ENCODE peak calls at places on chromosomes 11 and 22, in eight cellular contexts. T, J, V, I, P, U, Y and C are unnamed samples.

GRCh38 chr22:29112680-29113079 is 39.8 kb downstream of the KREMEN1 start:
- DNase-seq in Y (no peak), J (no peak), U (no peak), V (no peak), I (peak), T (no peak), P (no peak), C (no peak)

GRCh38 chr22:38733329-38734202 is 22.2 kb downstream of the SUN2 start:
- DNase-seq in Y (peak), J (peak), P (peak), T (peak), U (peak), V (peak), I (peak), C (peak)

GRCh38 chr11:112844530-112844929 is 116.7 kb upstream of the NCAM1 start:
- DNase-seq in I (no peak), V (no peak), J (no peak), U (no peak), Y (no peak), P (no peak), T (no peak), C (peak)

GRCh38 chr11:128297111-128297651 is 290.2 kb downstream of the ETS1 start:
- DNase-seq in T (no peak), U (peak), V (no peak), Y (no peak), P (no peak), J (no peak), I (peak), C (no peak)

GRCh38 chr22:48488611-48489456 is 1338.8 kb downstream of the BRD1 start:
- DNase-seq in Y (no peak), T (peak), P (no peak), U (no peak), V (no peak), I (no peak), J (no peak), C (no peak)

GRCh38 chr11:72343159-72343756 is 91.1 kb downstream of the CLPB start:
- DNase-seq in Y (no peak), J (no peak), I (no peak), U (no peak), P (no peak), V (no peak), T (no peak), C (no peak)

GRCh38 chr22:20852076-20852475 is 6.5 kb downstream of the PI4KA start:
- DNase-seq in U (no peak), Y (no peak), I (no peak), T (no peak), J (no peak), P (no peak), V (no peak), C (no peak)

GRCh38 chr11:100546714-100547113 is 140.4 kb upstream of the ARHGAP42 start:
- DNase-seq in J (no peak), Y (peak), V (no peak), U (no peak), P (no peak), I (peak), T (peak), C (no peak)

GRCh38 chr11:17743808-17744119 is 9.2 kb downstream of the KCNC1 start:
- DNase-seq in I (peak), T (no peak), J (no peak), U (no peak), P (no peak), V (no peak), Y (peak), C (no peak)

GRCh38 chr11:45921561-45922424 is 663 bp upstream of the LARGE2 start:
- DNase-seq in P (no peak), V (peak), I (no peak), U (peak), T (peak), Y (no peak), J (no peak), C (peak)

GRCh38 chr11:100777736-100778135 is 90.6 kb downstream of the ARHGAP42 start:
- DNase-seq in T (no peak), V (no peak), Y (no peak), P (no peak), I (no peak), U (no peak), J (no peak), C (no peak)

GRCh38 chr11:75996523-75997272 is 181.7 kb downstream of the UVRAG start:
- DNase-seq in U (no peak), T (no peak), J (no peak), P (no peak), V (no peak), Y (no peak), I (no peak), C (no peak)

GRCh38 chr11:61632096-61632495 is 48.1 kb upstream of the DAGLA start:
- DNase-seq in Y (no peak), T (no peak), V (no peak), I (no peak), U (no peak), P (no peak), J (no peak), C (no peak)

GRCh38 chr11:104329043-104329442 is 165.1 kb upstream of the PDGFD start:
- DNase-seq in U (no peak), P (no peak), Y (no peak), V (no peak), I (no peak), T (no peak), J (no peak), C (no peak)

GRCh38 chr11:34792814-34793241 is 123.4 kb downstream of the APIP start:
- DNase-seq in T (no peak), I (no peak), V (no peak), U (peak), P (no peak), J (no peak), Y (no peak), C (no peak)

GRCh38 chr11:71341596-71341995 is 89.2 kb upstream of the SHANK2 start:
- DNase-seq in V (no peak), J (no peak), U (no peak), Y (no peak), P (no peak), I (no peak), T (no peak), C (no peak)

GRCh38 chr22:30078320-30079311 is 1.6 kb upstream of the HORMAD2 start:
- DNase-seq in J (no peak), V (no peak), P (no peak), I (no peak), U (no peak), Y (no peak), T (peak), C (no peak)

GRCh38 chr22:36106910-36107309 is 53.6 kb downstream of the APOL3 start:
- DNase-seq in U (no peak), J (no peak), I (no peak), Y (no peak), P (no peak), V (no peak), T (no peak), C (no peak)

GRCh38 chr11:128323381-128323780 is 264.0 kb downstream of the ETS1 start:
- DNase-seq in Y (no peak), P (no peak), U (no peak), I (peak), V (no peak), T (peak), J (peak), C (no peak)

GRCh38 chr11:2868604-2869526 is 16.7 kb downstream of the CDKN1C start:
- DNase-seq in U (no peak), J (no peak), I (no peak), P (no peak), V (no peak), Y (no peak), T (no peak), C (peak)

GRCh38 chr22:27666272-27666997 is 135.1 kb downstream of the MN1 start:
- DNase-seq in U (no peak), P (no peak), Y (no peak), I (no peak), V (no peak), J (no peak), T (no peak), C (no peak)

GRCh38 chr11:2742201-2742600 is 42.4 kb upstream of the KCNQ1OT1 start:
- DNase-seq in P (no peak), J (no peak), U (no peak), I (no peak), V (peak), T (no peak), Y (no peak), C (no peak)

GRCh38 chr11:62443390-62444201 is 24.8 kb downstream of the SCGB1A1 start:
- DNase-seq in I (no peak), Y (no peak), V (peak), P (peak), J (peak), T (no peak), U (no peak), C (no peak)

GRCh38 chr22:44407404-44408226 is 90.4 kb downstream of the RTL6 start:
- DNase-seq in J (no peak), Y (no peak), V (peak), I (no peak), U (peak), P (no peak), T (no peak), C (peak)

GRCh38 chr11:26904114-26904513 is 89.8 kb upstream of the FIBIN start:
- DNase-seq in J (no peak), Y (no peak), U (no peak), T (no peak), V (no peak), I (no peak), P (no peak), C (no peak)

GRCh38 chr11:98734686-98735085 is 286.1 kb upstream of the CNTN5 start:
- DNase-seq in T (no peak), P (no peak), J (no peak), Y (no peak), U (no peak), V (no peak), I (no peak), C (no peak)

GRCh38 chr22:17262976-17263375 is 43.7 kb upstream of the ADA2 start:
- DNase-seq in P (no peak), T (no peak), V (no peak), J (no peak), U (no peak), Y (no peak), I (no peak), C (no peak)

GRCh38 chr11:28490763-28491382 is 382.7 kb downstream of the METTL15 start:
- DNase-seq in I (no peak), T (no peak), U (no peak), P (no peak), J (no peak), V (no peak), Y (no peak), C (no peak)

GRCh38 chr11:66951927-66952337 is 6.3 kb downstream of the PC start:
- DNase-seq in J (no peak), V (no peak), U (peak), Y (no peak), I (peak), T (peak), P (no peak), C (no peak)

GRCh38 chr22:17586831-17587440 is 23.6 kb downstream of the SLC25A18 start:
- DNase-seq in P (no peak), T (no peak), V (no peak), Y (no peak), I (no peak), J (no peak), U (no peak), C (no peak)

GRCh38 chr11:123494195-123495050 is 64.4 kb downstream of the GRAMD1B start:
- DNase-seq in Y (no peak), P (no peak), J (no peak), T (no peak), I (peak), V (no peak), U (no peak), C (no peak)

GRCh38 chr11:14026961-14027360 is 64.4 kb downstream of the SPON1 start:
- DNase-seq in T (no peak), I (peak), P (no peak), V (peak), J (peak), Y (no peak), U (no peak), C (no peak)

GRCh38 chr11:14029971-14030531 is 67.5 kb downstream of the SPON1 start:
- DNase-seq in Y (peak), T (peak), J (peak), I (peak), P (peak), V (peak), U (peak), C (peak)

GRCh38 chr11:14029415-14029814 is 66.9 kb downstream of the SPON1 start:
- DNase-seq in Y (no peak), T (peak), U (no peak), J (no peak), I (no peak), V (no peak), P (no peak), C (no peak)
- H3K27ac ChIP-seq in Y (no peak), T (peak), U (peak), J (no peak), I (peak), V (no peak), P (no peak), C (no peak)

GRCh38 chr22:50622723-50623327 is 5.1 kb downstream of the ARSA start:
- DNase-seq in V (no peak), Y (no peak), P (no peak), T (no peak), J (no peak), U (peak), I (no peak), C (no peak)
- TF ChIP-seq CTCF in V (no peak), Y (no peak), P (no peak), T (no peak), J (no peak), U (no peak), I (no peak), C (no peak)

DNA sequence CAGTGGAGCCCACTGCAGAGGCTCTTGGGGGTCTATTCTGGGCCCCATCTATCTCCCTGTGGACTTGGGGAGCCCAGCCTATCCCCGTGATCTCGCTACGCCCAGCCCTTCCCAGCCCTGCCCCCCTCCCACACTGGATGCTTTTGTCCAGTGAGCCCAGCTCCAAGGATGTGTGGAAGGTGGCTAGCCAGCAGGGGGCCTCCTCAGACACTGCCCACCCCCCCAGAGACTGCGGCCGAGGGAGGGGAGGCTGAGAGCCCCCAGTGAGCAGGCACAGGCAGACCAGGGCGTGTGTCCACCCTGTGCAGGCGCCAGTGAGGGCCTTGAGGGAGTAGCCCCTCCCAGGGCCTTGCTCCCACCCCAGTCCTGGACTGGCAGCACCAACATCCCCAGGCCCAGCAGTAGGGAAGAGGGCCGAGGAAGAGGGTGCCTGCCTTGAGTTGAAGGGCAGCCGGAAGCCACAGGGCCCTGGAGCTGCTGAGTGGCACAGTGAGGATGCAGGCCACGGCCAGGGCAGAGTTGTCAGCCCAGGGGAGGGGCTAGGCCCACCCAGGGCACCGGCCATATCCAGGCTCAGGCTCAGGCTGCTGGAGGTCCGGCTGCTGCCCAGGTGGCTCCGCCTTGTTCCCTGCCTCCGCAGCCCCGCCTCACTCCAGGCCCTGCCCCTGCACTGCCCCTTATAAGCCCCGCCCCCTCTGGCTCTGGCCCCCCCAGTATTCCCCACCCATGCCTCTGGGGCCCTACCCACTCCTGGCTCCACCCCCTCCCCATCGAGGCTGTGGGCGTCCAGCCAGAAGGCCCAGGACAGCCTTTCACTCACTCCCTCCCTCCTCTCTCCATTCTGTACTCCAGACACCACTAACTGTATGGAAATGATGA is 28.0 kb downstream of the MOB2 start:
- DNase-seq in P (no peak), T (peak), V (peak), Y (peak), J (peak), U (peak), I (peak), C (peak)
- H3K27ac ChIP-seq in P (peak), T (no peak), V (peak), Y (no peak), J (no peak), U (peak), I (no peak), C (peak)

GRCh38 chr22:37546436-37547248 is 13.6 kb upstream of the CDC42EP1 start:
- DNase-seq in T (no peak), P (no peak), U (peak), Y (no peak), I (peak), V (peak), J (peak), C (peak)
- TF ChIP-seq CTCF in T (peak), P (no peak), U (no peak), Y (no peak), I (no peak), V (peak), J (no peak), C (no peak)

GRCh38 chr11:59182457-59183151 is 10.7 kb downstream of the DTX4 start:
- DNase-seq in U (peak), V (no peak), J (no peak), T (peak), Y (no peak), P (no peak), I (no peak), C (no peak)
- H3K27ac ChIP-seq in U (peak), V (peak), J (no peak), T (peak), Y (no peak), P (no peak), I (no peak), C (no peak)

GRCh38 chr11:77066229-77067023 is at the start of gene CAPN5:
- DNase-seq in Y (peak), U (peak), V (peak), I (peak), J (peak), P (peak), T (peak), C (peak)
- TF ChIP-seq CTCF in Y (peak), U (no peak), V (peak), I (peak), J (peak), P (no peak), T (peak), C (peak)

GRCh38 chr11:11407065-11407737 is 54.2 kb upstream of the CSNK2A3 start:
- DNase-seq in V (peak), I (no peak), J (peak), P (peak), Y (no peak), U (no peak), T (no peak), C (no peak)
- H3K27ac ChIP-seq in V (peak), I (no peak), J (peak), P (peak), Y (no peak), U (peak), T (no peak), C (peak)

GRCh38 chr11:82174610-82175009 is 559.1 kb downstream of the FAM181B start:
- DNase-seq in I (no peak), V (no peak), J (no peak), Y (no peak), P (no peak), U (no peak), T (no peak), C (no peak)
- TF ChIP-seq CTCF in I (no peak), V (peak), J (no peak), Y (no peak), P (peak), U (no peak), T (no peak), C (no peak)

GRCh38 chr22:23121026-23121823 is 20.6 kb downstream of the RSPH14 start:
- DNase-seq in Y (no peak), U (no peak), I (peak), V (no peak), T (no peak), P (no peak), J (no peak), C (no peak)

GRCh38 chr22:23120415-23120899 is 21.3 kb downstream of the RSPH14 start:
- DNase-seq in T (no peak), J (no peak), V (no peak), U (no peak), P (no peak), Y (no peak), I (no peak), C (no peak)

GRCh38 chr22:23117890-23118646 is 23.7 kb downstream of the RSPH14 start:
- DNase-seq in U (no peak), V (no peak), J (no peak), T (no peak), Y (no peak), I (no peak), P (no peak), C (no peak)

GRCh38 chr22:23118647-23119491 is 22.9 kb downstream of the RSPH14 start:
- DNase-seq in T (no peak), P (no peak), J (no peak), V (no peak), Y (no peak), U (no peak), I (no peak), C (no peak)

GRCh38 chr22:23119492-23120414 is 22.0 kb downstream of the RSPH14 start:
- DNase-seq in Y (no peak), I (no peak), P (no peak), U (no peak), J (no peak), V (no peak), T (no peak), C (no peak)
- H3K27ac ChIP-seq in Y (no peak), I (no peak), P (no peak), U (peak), J (peak), V (no peak), T (no peak), C (peak)

DNA sequence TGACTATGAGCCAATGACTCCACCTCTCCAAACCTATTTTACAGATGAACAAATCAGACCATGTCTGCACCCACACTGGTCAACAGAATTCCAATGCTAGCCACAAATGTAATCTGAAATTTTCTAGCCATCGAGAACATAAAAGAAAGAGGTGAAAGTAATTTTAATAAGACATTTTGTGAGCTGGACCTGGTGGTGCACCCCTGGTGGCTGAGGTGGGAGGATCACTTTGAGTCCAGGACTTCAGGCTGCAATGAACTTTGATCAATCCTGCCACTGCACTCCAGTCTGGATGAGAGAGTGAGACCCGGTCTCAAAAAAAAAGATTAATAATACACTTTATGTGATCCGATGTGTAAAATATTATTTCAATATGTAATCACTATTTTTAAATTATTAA is 9.4 kb upstream of the RNF185 start:
- DNase-seq in I (no peak), J (no peak), Y (no peak), P (no peak), U (no peak), V (no peak), T (no peak), C (no peak)
- TF ChIP-seq CTCF in I (peak), J (no peak), Y (no peak), P (no peak), U (no peak), V (no peak), T (peak), C (no peak)